ENCODE peak calls at places on chromosomes 5 and 9, in nine cellular contexts. V, W, D, S, I, M, Y, L and Z are unnamed samples. For H3K4me1, the result is how much of the 10 kb centered on the place peaks cover.

GRCh38 chr9:125995006-125995405 is 247.8 kb downstream of the PBX3 start:
- DNase-seq in V (no peak), W (no peak), D (no peak), S (no peak), I (no peak), M (no peak), Y (no peak), L (peak), Z (no peak)

GRCh38 chr5:36462295-36463021 is 143.9 kb upstream of the SLC1A3 start:
- DNase-seq in V (no peak), W (peak), D (no peak), S (no peak), I (no peak), M (no peak), Y (no peak), L (no peak), Z (no peak)

GRCh38 chr5:77946381-77947050 is 170.4 kb upstream of the TBCA start:
- DNase-seq in V (no peak), W (no peak), D (no peak), S (no peak), I (no peak), M (no peak), Y (no peak), L (no peak), Z (no peak)

GRCh38 chr5:146647656-146648199 is 131.7 kb upstream of the GPR151 start:
- DNase-seq in V (no peak), W (peak), D (no peak), S (no peak), I (no peak), M (no peak), Y (no peak), L (no peak), Z (no peak)

GRCh38 chr5:66324357-66324756 is 180.3 kb downstream of the SREK1 start:
- DNase-seq in V (no peak), W (no peak), D (no peak), S (no peak), I (no peak), M (no peak), Y (no peak), L (no peak), Z (no peak)

GRCh38 chr5:159133041-159133741 is 33.5 kb upstream of the EBF1 start:
- DNase-seq in V (no peak), W (peak), D (no peak), S (no peak), I (peak), M (no peak), Y (no peak), L (peak), Z (peak)

GRCh38 chr9:21031091-21031817 is at the start of gene HACD4:
- DNase-seq in V (no peak), W (peak), D (peak), S (peak), I (peak), M (peak), Y (peak), L (peak), Z (peak)

GRCh38 chr5:163809480-163809879 is 304.1 kb downstream of the MAT2B start:
- DNase-seq in V (no peak), W (no peak), D (no peak), S (no peak), I (no peak), M (no peak), Y (no peak), L (no peak), Z (peak)

GRCh38 chr9:19642256-19642655 is 146.6 kb downstream of the SLC24A2 start:
- DNase-seq in V (no peak), W (no peak), D (no peak), S (no peak), I (no peak), M (no peak), Y (no peak), L (no peak), Z (no peak)

GRCh38 chr5:5658226-5658625 is 235.7 kb downstream of the ICE1 start:
- DNase-seq in V (peak), W (no peak), D (peak), S (peak), I (no peak), M (peak), Y (peak), L (peak), Z (no peak)

GRCh38 chr9:131273791-131274673 is 2.3 kb downstream of the FAM78A start:
- DNase-seq in V (no peak), W (no peak), D (no peak), S (no peak), I (no peak), M (no peak), Y (no peak), L (no peak), Z (peak)

GRCh38 chr5:10420926-10421325 is 20.8 kb upstream of the ROPN1L start:
- DNase-seq in V (no peak), W (no peak), D (no peak), S (no peak), I (no peak), M (no peak), Y (no peak), L (no peak), Z (no peak)

GRCh38 chr5:38719916-38720315 is 125.9 kb upstream of the OSMR start:
- DNase-seq in V (no peak), W (peak), D (no peak), S (no peak), I (peak), M (no peak), Y (no peak), L (no peak), Z (no peak)

GRCh38 chr5:65100846-65101678 is 332.3 kb downstream of the CWC27 start:
- DNase-seq in V (peak), W (peak), D (peak), S (peak), I (peak), M (peak), Y (peak), L (peak), Z (peak)

GRCh38 chr5:61673007-61673735 is 341.1 kb downstream of the ZSWIM6 start:
- DNase-seq in V (no peak), W (peak), D (peak), S (peak), I (peak), M (no peak), Y (no peak), L (no peak), Z (peak)

GRCh38 chr5:56111404-56111781 is 116.6 kb upstream of the IL6ST start:
- DNase-seq in V (no peak), W (no peak), D (no peak), S (no peak), I (no peak), M (no peak), Y (no peak), L (no peak), Z (no peak)

GRCh38 chr9:93893899-93894690 is 61.1 kb downstream of the BARX1 start:
- DNase-seq in V (no peak), W (no peak), D (peak), S (peak), I (no peak), M (no peak), Y (peak), L (peak), Z (no peak)

GRCh38 chr5:106269252-106269843 is 1401.4 kb downstream of the EFNA5 start:
- DNase-seq in V (no peak), W (peak), D (no peak), S (no peak), I (peak), M (no peak), Y (no peak), L (no peak), Z (peak)

GRCh38 chr9:130443840-130444492 is 795 bp upstream of the ASS1 start:
- DNase-seq in V (no peak), W (no peak), D (no peak), S (peak), I (no peak), M (no peak), Y (no peak), L (no peak), Z (no peak)

GRCh38 chr5:96043471-96043870 is 81.8 kb upstream of the ELL2 start:
- DNase-seq in V (no peak), W (no peak), D (no peak), S (no peak), I (no peak), M (no peak), Y (no peak), L (no peak), Z (no peak)

GRCh38 chr9:35729700-35730485 is 2.1 kb downstream of the TLN1 start:
- DNase-seq in V (peak), W (peak), D (peak), S (peak), I (peak), M (peak), Y (peak), L (peak), Z (peak)

GRCh38 chr5:146751781-146752401 is 126.7 kb downstream of the PPP2R2B start:
- DNase-seq in V (no peak), W (no peak), D (peak), S (peak), I (no peak), M (no peak), Y (no peak), L (no peak), Z (no peak)

GRCh38 chr5:137497396-137498290 is 1.5 kb downstream of the SPOCK1 start:
- DNase-seq in V (no peak), W (no peak), D (no peak), S (no peak), I (no peak), M (no peak), Y (no peak), L (no peak), Z (peak)

GRCh38 chr5:150497274-150497988 is 10.5 kb upstream of the NDST1 start:
- DNase-seq in V (peak), W (peak), D (peak), S (no peak), I (peak), M (peak), Y (peak), L (peak), Z (peak)

GRCh38 chr9:72473474-72474241 is 47.8 kb upstream of the TMC1 start:
- DNase-seq in V (no peak), W (peak), D (no peak), S (no peak), I (peak), M (no peak), Y (no peak), L (no peak), Z (peak)

GRCh38 chr9:120914410-120914809 is 12.2 kb downstream of the TRAF1 start:
- DNase-seq in V (no peak), W (no peak), D (no peak), S (no peak), I (no peak), M (no peak), Y (peak), L (peak), Z (no peak)

GRCh38 chr9:68974431-68974830 is 39.5 kb downstream of the PRKACG start:
- DNase-seq in V (no peak), W (no peak), D (no peak), S (no peak), I (no peak), M (no peak), Y (no peak), L (no peak), Z (no peak)

GRCh38 chr9:135968083-135968476 is 6.9 kb upstream of the UBAC1 start:
- DNase-seq in V (no peak), W (no peak), D (no peak), S (no peak), I (peak), M (no peak), Y (no peak), L (no peak), Z (no peak)

GRCh38 chr9:83937861-83938455 is 16.7 kb upstream of the KIF27 start:
- DNase-seq in V (no peak), W (peak), D (peak), S (no peak), I (peak), M (no peak), Y (no peak), L (no peak), Z (peak)

GRCh38 chr5:151406322-151406947 is 41.0 kb upstream of the SLC36A1 start:
- DNase-seq in V (no peak), W (no peak), D (no peak), S (no peak), I (no peak), M (no peak), Y (no peak), L (no peak), Z (no peak)

GRCh38 chr5:57414857-57415256 is 67.8 kb downstream of the ACTBL2 start:
- DNase-seq in V (no peak), W (no peak), D (no peak), S (no peak), I (no peak), M (no peak), Y (no peak), L (no peak), Z (no peak)

GRCh38 chr9:113398796-113399195 is 2.3 kb downstream of the ALAD start:
- DNase-seq in V (no peak), W (no peak), D (no peak), S (no peak), I (peak), M (no peak), Y (no peak), L (no peak), Z (no peak)
- H3K4me1 ChIP-seq in V (under half), W (under half), D (under half), S (under half), I (under half), M (under half), Y (under half), L (under half), Z (under half)

GRCh38 chr5:148934895-148935400 is 108.5 kb downstream of the ADRB2 start:
- DNase-seq in V (no peak), W (no peak), D (no peak), S (no peak), I (no peak), M (no peak), Y (no peak), L (no peak), Z (no peak)
- H3K4me1 ChIP-seq in V (under half), W (under half), D (under half), S (under half), I (under half), M (under half), Y (under half), L (under half), Z (under half)

DNA sequence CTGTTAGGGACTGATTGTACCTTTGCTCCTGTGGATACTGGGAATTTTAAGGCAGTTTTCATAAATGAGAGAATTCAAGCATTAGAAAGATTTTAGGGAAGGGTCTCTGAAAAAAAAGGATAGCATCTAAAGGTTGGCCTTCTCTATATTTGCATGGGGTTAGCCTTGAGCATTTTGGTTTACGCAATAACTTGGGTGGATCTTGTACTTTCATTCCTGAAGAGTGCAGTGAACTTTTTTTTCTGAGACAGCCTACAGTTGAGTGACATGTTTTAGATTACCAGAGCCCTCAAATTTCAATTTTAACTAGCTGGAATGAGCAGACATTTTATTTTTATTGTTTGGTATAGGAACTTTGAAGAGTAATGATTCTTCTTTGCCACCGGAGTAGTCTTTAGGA is 91.6 kb upstream of the NR3C1 start:
- DNase-seq in V (no peak), W (peak), D (no peak), S (no peak), I (peak), M (no peak), Y (no peak), L (no peak), Z (no peak)
- H3K4me1 ChIP-seq in V (under half), W (under half), D (under half), S (under half), I (under half), M (under half), Y (under half), L (under half), Z (under half)

GRCh38 chr9:81628897-81629296 is 60.5 kb downstream of the TLE1 start:
- DNase-seq in V (no peak), W (no peak), D (no peak), S (no peak), I (no peak), M (no peak), Y (no peak), L (no peak), Z (no peak)

GRCh38 chr9:81629440-81629839 is 59.9 kb downstream of the TLE1 start:
- DNase-seq in V (no peak), W (no peak), D (no peak), S (no peak), I (no peak), M (no peak), Y (no peak), L (no peak), Z (no peak)

GRCh38 chr9:81626511-81626910 is 62.8 kb downstream of the TLE1 start:
- DNase-seq in V (no peak), W (peak), D (no peak), S (no peak), I (no peak), M (no peak), Y (no peak), L (no peak), Z (no peak)

GRCh38 chr9:81625969-81626368 is 63.4 kb downstream of the TLE1 start:
- DNase-seq in V (no peak), W (no peak), D (no peak), S (no peak), I (no peak), M (no peak), Y (no peak), L (no peak), Z (no peak)

GRCh38 chr9:81627481-81627880 is 61.9 kb downstream of the TLE1 start:
- DNase-seq in V (no peak), W (peak), D (no peak), S (no peak), I (no peak), M (no peak), Y (no peak), L (no peak), Z (no peak)
- H3K4me1 ChIP-seq in V (under half), W (under half), D (under half), S (under half), I (under half), M (under half), Y (under half), L (under half), Z (under half)

DNA sequence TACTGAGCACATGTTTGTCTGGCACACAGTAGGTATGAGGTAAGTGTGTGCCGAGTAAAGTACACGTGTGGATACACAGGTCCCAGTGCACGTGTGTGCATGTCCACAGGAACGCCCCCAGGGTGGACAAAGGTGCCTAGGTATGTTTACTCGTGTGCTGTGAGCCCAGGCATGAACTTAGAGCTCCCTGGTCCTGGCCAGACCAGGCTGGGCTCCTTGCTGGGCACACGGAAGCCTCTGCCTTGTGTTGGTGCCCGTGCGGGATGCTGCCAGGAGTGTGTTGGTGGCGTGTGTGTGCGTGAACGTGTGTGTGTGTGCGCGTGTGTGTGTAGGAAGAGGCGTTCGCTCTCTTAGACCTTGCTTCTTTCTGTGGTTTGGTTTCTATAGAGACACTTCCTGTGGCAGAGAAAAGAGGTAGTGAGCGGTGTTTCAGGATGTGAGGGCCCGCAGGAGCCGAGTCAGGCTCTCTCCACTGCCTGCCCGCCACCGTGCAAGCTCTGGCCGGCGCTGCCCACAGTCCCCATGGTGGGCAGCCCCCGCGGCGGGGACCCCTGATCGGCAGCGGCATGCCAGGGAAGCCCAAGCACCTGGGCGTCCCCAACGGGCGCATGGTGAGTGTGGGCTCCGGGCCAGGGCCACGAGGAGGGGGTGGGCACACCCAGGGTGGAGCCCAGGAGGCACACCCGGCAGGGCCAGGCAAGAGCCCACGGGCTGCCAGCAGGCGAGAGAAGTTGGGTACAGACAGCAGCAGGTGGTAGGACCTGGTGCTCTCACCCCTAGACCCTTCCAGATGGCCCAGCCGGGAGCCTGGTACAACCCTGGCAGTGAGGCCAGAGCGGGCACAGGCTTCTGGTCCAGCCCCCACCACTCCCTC is at the start of gene RGS14:
- DNase-seq in V (no peak), W (peak), D (peak), S (peak), I (peak), M (peak), Y (no peak), L (no peak), Z (peak)
- H3K4me1 ChIP-seq in V (under half), W (under half), D (under half), S (under half), I (under half), M (under half), Y (under half), L (under half), Z (under half)